ENCODE peak calls at places on chromosomes 3 and 15, in seven cellular contexts. O, J, T, L, Z, I and N are unnamed samples.

GRCh38 chr3:178880274-178880673 is 191.3 kb downstream of the ZMAT3 start:
- DNase-seq in O (no peak), J (no peak), T (no peak), L (no peak), Z (no peak), I (no peak), N (no peak)

GRCh38 chr15:89531796-89532537 is 35.6 kb upstream of the RHCG start:
- DNase-seq in O (no peak), J (no peak), T (no peak), L (no peak), Z (no peak), I (no peak), N (no peak)

GRCh38 chr3:184539801-184540440 is 21.7 kb upstream of the EPHB3 start:
- DNase-seq in O (no peak), J (no peak), T (no peak), L (no peak), Z (no peak), I (no peak), N (no peak)

GRCh38 chr3:160106905-160107861 is 118.0 kb upstream of the C3orf80 start:
- DNase-seq in O (no peak), J (no peak), T (no peak), L (no peak), Z (no peak), I (peak), N (no peak)

GRCh38 chr15:63881431-63881830 is 47.7 kb upstream of the HERC1 start:
- DNase-seq in O (no peak), J (no peak), T (no peak), L (no peak), Z (no peak), I (no peak), N (no peak)

GRCh38 chr3:120049881-120050539 is 44.2 kb downstream of the GSK3B start:
- DNase-seq in O (no peak), J (no peak), T (no peak), L (no peak), Z (no peak), I (no peak), N (no peak)

GRCh38 chr15:77818484-77819270 is 186.0 kb upstream of the LINGO1 start:
- DNase-seq in O (no peak), J (no peak), T (no peak), L (no peak), Z (no peak), I (no peak), N (no peak)

GRCh38 chr3:194054540-194054939 is 81.4 kb upstream of the HES1 start:
- DNase-seq in O (no peak), J (no peak), T (no peak), L (no peak), Z (no peak), I (no peak), N (no peak)

GRCh38 chr3:146246493-146246892 is 4.4 kb downstream of the PLSCR4 start:
- DNase-seq in O (no peak), J (no peak), T (no peak), L (no peak), Z (no peak), I (no peak), N (no peak)

GRCh38 chr3:122676759-122677158 is 3.9 kb upstream of the PARP14 start:
- DNase-seq in O (peak), J (no peak), T (peak), L (no peak), Z (peak), I (no peak), N (peak)

GRCh38 chr15:29795610-29796009 is 26.7 kb downstream of the TJP1 start:
- DNase-seq in O (no peak), J (no peak), T (no peak), L (no peak), Z (no peak), I (no peak), N (no peak)

GRCh38 chr3:99568936-99569335 is 69.5 kb upstream of the COL8A1 start:
- DNase-seq in O (no peak), J (no peak), T (no peak), L (no peak), Z (no peak), I (no peak), N (no peak)

GRCh38 chr15:63474810-63475316 is 29.5 kb upstream of the USP3 start:
- DNase-seq in O (no peak), J (no peak), T (no peak), L (no peak), Z (no peak), I (peak), N (no peak)

GRCh38 chr15:77578641-77579372 is 53.9 kb downstream of the LINGO1 start:
- DNase-seq in O (no peak), J (no peak), T (no peak), L (no peak), Z (no peak), I (no peak), N (no peak)

GRCh38 chr15:28933710-28934445 is 48.1 kb downstream of the APBA2 start:
- DNase-seq in O (no peak), J (peak), T (peak), L (no peak), Z (no peak), I (no peak), N (no peak)

GRCh38 chr3:121477589-121477988 is 68.2 kb downstream of the POLQ start:
- DNase-seq in O (peak), J (no peak), T (peak), L (no peak), Z (peak), I (no peak), N (peak)

GRCh38 chr3:52146811-52147210 is 7.4 kb downstream of the POC1A start:
- DNase-seq in O (no peak), J (no peak), T (no peak), L (no peak), Z (no peak), I (no peak), N (no peak)

GRCh38 chr3:105715372-105715771 is 153.4 kb downstream of the CBLB start:
- DNase-seq in O (peak), J (no peak), T (peak), L (no peak), Z (peak), I (no peak), N (peak)

GRCh38 chr15:90082140-90082713 is 20.0 kb downstream of the IDH2 start:
- DNase-seq in O (no peak), J (no peak), T (no peak), L (no peak), Z (no peak), I (no peak), N (no peak)

GRCh38 chr15:77581896-77582569 is 50.7 kb downstream of the LINGO1 start:
- DNase-seq in O (no peak), J (no peak), T (no peak), L (no peak), Z (no peak), I (no peak), N (no peak)

GRCh38 chr15:50330921-50331320 is 24.1 kb downstream of the GABPB1 start:
- DNase-seq in O (no peak), J (no peak), T (peak), L (no peak), Z (peak), I (no peak), N (no peak)

GRCh38 chr3:47409284-47409683 is 28.5 kb downstream of the PTPN23 start:
- DNase-seq in O (no peak), J (no peak), T (no peak), L (no peak), Z (no peak), I (no peak), N (no peak)

GRCh38 chr3:23455775-23456174 is 252.6 kb downstream of the UBE2E2 start:
- DNase-seq in O (peak), J (no peak), T (peak), L (no peak), Z (peak), I (no peak), N (peak)

GRCh38 chr15:48440084-48440483 is 108.9 kb downstream of the DUT start:
- DNase-seq in O (peak), J (no peak), T (peak), L (no peak), Z (peak), I (no peak), N (peak)

GRCh38 chr3:55897573-55898224 is 410.6 kb upstream of the WNT5A start:
- DNase-seq in O (no peak), J (no peak), T (no peak), L (no peak), Z (peak), I (no peak), N (no peak)

GRCh38 chr15:37081985-37082384 is 18.4 kb downstream of the MEIS2 start:
- DNase-seq in O (no peak), J (no peak), T (peak), L (no peak), Z (no peak), I (no peak), N (no peak)

GRCh38 chr3:141271279-141272033 is 39.8 kb downstream of the PXYLP1 start:
- DNase-seq in O (no peak), J (no peak), T (no peak), L (no peak), Z (no peak), I (no peak), N (no peak)

GRCh38 chr3:49388416-49388815 is 23.4 kb downstream of the RHOA start:
- DNase-seq in O (no peak), J (no peak), T (no peak), L (no peak), Z (no peak), I (no peak), N (no peak)

GRCh38 chr15:67839358-67839928 is 402 bp downstream of the RNU6-1 start:
- DNase-seq in O (no peak), J (peak), T (peak), L (no peak), Z (peak), I (no peak), N (no peak)

GRCh38 chr15:70538278-70538677 is 225.1 kb downstream of the UACA start:
- DNase-seq in O (no peak), J (no peak), T (no peak), L (no peak), Z (no peak), I (no peak), N (no peak)

GRCh38 chr15:70535955-70536338 is 227.4 kb downstream of the UACA start:
- DNase-seq in O (no peak), J (no peak), T (no peak), L (no peak), Z (no peak), I (no peak), N (no peak)

GRCh38 chr15:70533931-70534742 is 229.2 kb downstream of the UACA start:
- DNase-seq in O (peak), J (no peak), T (no peak), L (no peak), Z (no peak), I (no peak), N (no peak)

GRCh38 chr15:70532536-70533186 is 230.7 kb downstream of the UACA start:
- DNase-seq in O (no peak), J (no peak), T (no peak), L (no peak), Z (no peak), I (no peak), N (no peak)

GRCh38 chr15:70535071-70535954 is 228.0 kb downstream of the UACA start:
- DNase-seq in O (no peak), J (no peak), T (no peak), L (no peak), Z (no peak), I (no peak), N (no peak)
- H3K4me3 ChIP-seq in O (no peak), J (no peak), T (no peak), L (no peak), Z (no peak), I (peak), N (no peak)

GRCh38 chr3:156176048-156176447 is 55.7 kb downstream of the KCNAB1 start:
- DNase-seq in O (no peak), J (no peak), T (no peak), L (no peak), Z (no peak), I (no peak), N (no peak)

GRCh38 chr3:156174229-156174847 is 54.0 kb downstream of the KCNAB1 start:
- DNase-seq in O (no peak), J (no peak), T (peak), L (no peak), Z (peak), I (no peak), N (no peak)

GRCh38 chr3:156176629-156177210 is 56.3 kb downstream of the KCNAB1 start:
- DNase-seq in O (no peak), J (no peak), T (no peak), L (no peak), Z (no peak), I (no peak), N (no peak)

GRCh38 chr3:156172536-156172935 is 52.2 kb downstream of the KCNAB1 start:
- DNase-seq in O (no peak), J (no peak), T (no peak), L (no peak), Z (no peak), I (no peak), N (no peak)

DNA sequence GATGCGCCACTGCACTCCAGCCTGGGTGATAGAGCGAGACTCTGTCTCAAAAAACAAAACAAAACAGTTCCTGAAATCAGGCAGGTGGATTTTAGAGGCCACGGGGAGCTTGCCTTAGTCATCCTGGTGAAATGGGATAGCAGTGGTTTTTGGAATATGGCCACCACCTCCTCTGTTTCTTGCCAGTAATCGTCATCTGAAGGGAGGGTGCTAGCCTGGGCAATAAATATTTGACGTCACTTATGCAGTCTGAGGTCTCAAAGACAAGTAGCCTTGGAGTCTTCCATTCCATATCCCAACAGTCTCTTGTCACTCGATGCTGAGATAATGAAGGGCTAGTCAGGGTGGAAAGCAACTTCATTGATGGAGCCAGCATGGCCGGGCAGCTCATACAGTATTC is 55.2 kb downstream of the KCNAB1 start:
- DNase-seq in O (no peak), J (no peak), T (no peak), L (no peak), Z (peak), I (no peak), N (no peak)
- H3K4me3 ChIP-seq in O (no peak), J (no peak), T (no peak), L (no peak), Z (no peak), I (no peak), N (no peak)

GRCh38 chr3:142595581-142595950 is 627 bp upstream of the PLS1 start:
- DNase-seq in O (peak), J (no peak), T (peak), L (no peak), Z (peak), I (no peak), N (peak)

GRCh38 chr3:142596726-142597088 is 514 bp downstream of the PLS1 start:
- DNase-seq in O (no peak), J (no peak), T (no peak), L (no peak), Z (no peak), I (no peak), N (no peak)

GRCh38 chr3:142597898-142598297 is 1.7 kb downstream of the PLS1 start:
- DNase-seq in O (no peak), J (no peak), T (no peak), L (no peak), Z (no peak), I (no peak), N (no peak)

GRCh38 chr3:142595951-142596725 is at the start of gene PLS1:
- DNase-seq in O (no peak), J (peak), T (peak), L (peak), Z (peak), I (peak), N (no peak)

DNA sequence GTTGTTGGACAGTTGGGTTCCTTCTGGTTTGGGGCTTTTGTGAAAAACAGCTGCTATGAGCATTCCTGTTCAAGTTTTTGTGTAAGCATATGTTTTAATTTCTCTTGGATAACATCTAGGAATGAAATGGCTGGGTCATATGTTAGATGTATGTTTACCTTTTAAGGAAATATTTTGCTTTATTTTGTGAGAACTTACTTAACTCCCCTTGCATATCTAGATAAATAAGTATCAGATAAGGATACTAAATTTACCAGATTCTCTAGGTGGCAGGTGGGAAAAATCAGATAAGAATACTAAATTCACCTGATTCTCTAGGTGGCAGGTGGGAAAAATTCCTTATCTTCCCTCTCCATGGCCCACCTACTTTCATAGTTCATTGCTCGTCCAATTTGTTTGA is 1.1 kb upstream of the PLS1 start:
- DNase-seq in O (no peak), J (no peak), T (no peak), L (no peak), Z (no peak), I (no peak), N (no peak)
- H3K4me3 ChIP-seq in O (no peak), J (peak), T (peak), L (no peak), Z (no peak), I (peak), N (no peak)

DNA sequence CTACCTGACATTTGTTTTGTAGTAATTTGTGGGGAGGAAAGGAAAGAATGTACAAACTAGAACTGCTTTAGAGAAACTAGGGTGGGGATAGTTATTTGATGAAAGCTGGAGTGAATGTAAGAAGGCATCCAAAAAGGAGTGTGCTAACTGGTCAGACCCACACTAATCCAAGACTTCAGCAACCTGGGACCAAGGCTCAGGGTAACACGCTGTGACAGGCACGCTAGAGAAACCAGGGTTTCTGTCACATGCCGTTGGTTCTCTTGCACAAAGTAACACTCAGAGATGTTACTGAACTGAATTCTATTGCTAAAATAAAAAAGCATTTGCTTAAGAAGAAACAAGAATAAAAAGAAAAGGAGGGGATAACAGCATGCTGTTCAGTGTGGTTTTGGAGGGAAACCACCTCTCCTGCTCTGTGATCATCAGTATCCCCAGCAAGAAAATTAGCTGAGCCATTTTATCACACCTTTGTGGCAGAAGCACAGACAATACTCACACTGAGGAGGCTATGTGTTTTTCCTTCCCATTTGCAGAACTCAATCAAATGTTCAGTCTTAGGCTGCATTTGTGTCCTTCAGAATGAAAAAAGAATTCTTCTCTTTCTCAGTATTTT is 2.8 kb upstream of the CCDC80 start:
- DNase-seq in O (no peak), J (no peak), T (peak), L (no peak), Z (no peak), I (no peak), N (no peak)
- H3K4me3 ChIP-seq in O (no peak), J (no peak), T (no peak), L (no peak), Z (no peak), I (no peak), N (no peak)

GRCh38 chr15:40365016-40365415 is 7.0 kb downstream of the DISP2 start:
- DNase-seq in O (no peak), J (no peak), T (no peak), L (no peak), Z (no peak), I (no peak), N (no peak)
- H3K4me3 ChIP-seq in O (no peak), J (no peak), T (no peak), L (no peak), Z (no peak), I (no peak), N (no peak)